ENCODE peak calls at places on chromosomes 13 and 19, in five cellular contexts. Q is CD8-positive, alpha-beta T cell; O is cardiac muscle cell; N is endodermal cell; G is IMR-90. V is an unnamed sample.

GRCh38 chr19:18666784-18667183 is 16.7 kb upstream of the CRTC1 start:
- DNase-seq in Q (no peak), O (no peak), N (no peak), G (no peak), V (no peak)

GRCh38 chr19:10305139-10305806 is 4.3 kb downstream of the ZGLP1 start:
- DNase-seq in Q (no peak), O (no peak), N (no peak), G (peak; percentile 73), V (no peak)

GRCh38 chr19:1494115-1494815 is 3.3 kb downstream of the REEP6 start:
- DNase-seq in Q (no peak), O (no peak), N (no peak), G (no peak), V (no peak)

GRCh38 chr13:70795484-70795883 is 687.2 kb upstream of the KLHL1 start:
- DNase-seq in Q (no peak), O (no peak), N (no peak), G (no peak), V (no peak)

GRCh38 chr13:95660981-95661581 is 15.9 kb upstream of the DNAJC3 start:
- DNase-seq in Q (no peak), O (peak; percentile 74), N (no peak), G (peak; percentile 50), V (no peak)

GRCh38 chr13:47277774-47278173 is 380.9 kb upstream of the HTR2A start:
- DNase-seq in Q (no peak), O (no peak), N (no peak), G (peak; percentile 44), V (no peak)

GRCh38 chr19:30371157-30371845 is 883 bp upstream of the ZNF536 start:
- DNase-seq in Q (no peak), O (no peak), N (no peak), G (no peak), V (no peak)

GRCh38 chr13:22561581-22561980 is 619.2 kb upstream of the SGCG start:
- DNase-seq in Q (no peak), O (no peak), N (no peak), G (no peak), V (no peak)

GRCh38 chr13:32587014-32587773 is 942 bp downstream of the PDS5B start:
- DNase-seq in Q (peak; percentile 17), O (peak; percentile 78), N (peak; percentile 82), G (peak; percentile 62), V (no peak)

GRCh38 chr13:50581586-50582196 is 261.8 kb downstream of the DLEU7 start:
- DNase-seq in Q (no peak), O (no peak), N (no peak), G (no peak), V (no peak)

GRCh38 chr13:32142956-32143375 is 111.4 kb downstream of the FRY start:
- DNase-seq in Q (no peak), O (peak; percentile 26), N (peak; percentile 60), G (peak; percentile 52), V (peak; percentile 70)

GRCh38 chr19:2289714-2290435 is 7.9 kb upstream of the PEAK3 start:
- DNase-seq in Q (no peak), O (no peak), N (peak; percentile 70), G (no peak), V (no peak)

GRCh38 chr13:25977216-25977615 is 74.6 kb downstream of the SHISA2 start:
- DNase-seq in Q (no peak), O (peak; percentile 10), N (peak; percentile 93), G (no peak), V (no peak)

GRCh38 chr13:23992722-23993438 is 95.6 kb upstream of the C1QTNF9B start:
- DNase-seq in Q (no peak), O (no peak), N (peak; percentile 13), G (no peak), V (no peak)

GRCh38 chr19:43759515-43759914 is 4.8 kb upstream of the SMG9 start:
- DNase-seq in Q (no peak), O (no peak), N (peak; percentile 62), G (peak; percentile 55), V (peak; percentile 45)

GRCh38 chr13:74550039-74550438 is 415.8 kb upstream of the KLF12 start:
- DNase-seq in Q (no peak), O (no peak), N (no peak), G (no peak), V (no peak)

GRCh38 chr19:6065685-6066365 is 44.5 kb downstream of the RFX2 start:
- DNase-seq in Q (no peak), O (no peak), N (peak; percentile 78), G (peak; percentile 30), V (no peak)

GRCh38 chr13:112709825-112710783 is 20.3 kb downstream of the ATP11A start:
- DNase-seq in Q (no peak), O (no peak), N (no peak), G (peak; percentile 48), V (no peak)

GRCh38 chr19:50669319-50670101 is 20.3 kb downstream of the C19orf81 start:
- DNase-seq in Q (no peak), O (peak; percentile 51), N (peak; percentile 71), G (peak; percentile 15), V (no peak)

GRCh38 chr19:9914001-9914314 is 22.4 kb downstream of the OLFM2 start:
- DNase-seq in Q (no peak), O (no peak), N (peak; percentile 78), G (no peak), V (no peak)

GRCh38 chr13:94664889-94665288 is 47.5 kb downstream of the SOX21 start:
- DNase-seq in Q (no peak), O (no peak), N (no peak), G (no peak), V (no peak)

GRCh38 chr19:57317503-57317902 is 2.8 kb upstream of the ZNF543 start:
- DNase-seq in Q (no peak), O (no peak), N (peak; percentile 63), G (no peak), V (no peak)

DNA sequence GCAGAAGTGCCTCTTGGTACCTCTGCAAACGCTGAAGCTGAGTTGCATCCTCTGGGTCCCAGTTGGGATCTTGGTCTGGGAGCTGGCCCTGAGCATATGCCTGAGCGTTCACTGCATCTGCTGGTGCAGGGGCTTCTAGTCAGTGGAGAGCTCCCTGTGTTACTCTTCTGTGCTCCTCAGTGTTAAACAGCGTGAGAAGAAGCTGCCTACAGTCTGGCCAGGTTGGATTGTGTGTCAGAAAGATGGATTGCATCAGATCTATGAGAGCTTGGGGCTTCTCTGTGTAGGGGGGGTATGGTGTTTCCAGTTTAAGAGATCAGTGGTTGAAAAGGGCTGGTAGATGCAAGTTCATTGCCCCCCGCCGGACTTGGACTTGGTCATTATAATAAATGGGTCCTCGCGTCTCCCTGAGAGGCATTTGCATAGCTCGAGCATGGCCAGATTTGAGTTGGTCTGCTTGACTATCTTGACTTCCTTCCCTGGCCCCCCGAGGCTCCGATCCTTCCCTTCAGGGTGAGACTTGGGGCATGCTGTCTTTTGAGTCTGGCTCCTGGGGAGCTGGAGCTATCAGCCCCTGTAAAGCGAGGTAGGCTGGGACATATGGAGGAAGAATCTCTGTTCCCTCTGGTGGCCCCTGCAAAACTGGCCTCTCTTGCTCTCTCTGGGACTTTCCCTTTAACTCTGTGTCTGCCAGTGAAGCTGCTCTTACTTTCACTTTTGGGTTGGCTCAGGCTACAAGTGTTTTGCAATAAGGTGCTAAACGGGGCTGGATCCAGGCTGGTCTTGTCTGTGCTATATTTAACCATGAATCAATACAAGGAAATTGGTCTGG is 52.9 kb downstream of the OR10H4 start:
- DNase-seq in Q (no peak), O (no peak), N (no peak), G (peak; percentile 77), V (peak; percentile 14)
- H3K4me3 ChIP-seq in Q (peak overlapping the region; percentile 46), O (no peak overlapping the region), N (no peak overlapping the region), G (peak overlapping the region; percentile 31), V (peak overlapping the region; percentile 18)

DNA sequence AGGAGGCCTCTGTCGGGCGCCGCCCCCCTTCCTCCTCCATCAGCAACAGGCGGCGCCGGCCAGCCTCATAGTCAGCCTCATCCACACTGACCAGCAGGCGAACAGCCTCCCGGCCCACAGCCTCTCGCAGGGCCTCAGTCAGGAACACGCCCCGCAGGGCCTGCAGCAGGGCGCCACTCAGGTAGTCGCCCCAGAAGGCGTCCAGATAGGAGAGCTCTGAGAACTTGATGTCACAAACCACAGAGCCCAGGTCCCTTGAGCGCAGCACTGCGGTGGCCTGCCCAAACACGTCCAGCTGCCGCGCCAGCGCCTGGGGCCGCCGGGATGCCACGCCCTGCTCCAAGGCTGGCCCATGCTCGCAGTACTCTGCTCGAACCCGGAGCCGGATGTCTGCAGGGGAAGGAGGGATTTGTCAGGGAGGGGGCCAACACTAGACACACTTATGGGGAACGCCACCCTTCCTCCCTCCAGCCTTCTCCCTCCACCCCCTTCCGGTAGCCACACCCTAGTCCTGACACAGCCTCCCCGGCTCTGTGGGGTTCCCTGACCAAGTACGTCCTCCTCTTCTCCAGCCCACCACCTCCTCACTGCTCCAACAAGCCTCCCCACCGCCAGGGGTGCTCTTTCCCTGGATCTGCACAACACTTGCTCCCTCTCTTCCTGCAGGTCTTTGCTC is 17.9 kb downstream of the DEDD2 start:
- DNase-seq in Q (no peak), O (no peak), N (peak; percentile 86), G (no peak), V (no peak)
- TF ChIP-seq CTCF in Q (peak; percentile 29), O (no peak), N (no peak), G (no peak), V (no peak)

GRCh38 chr13:80413611-80414010 is 72.7 kb upstream of the SPRY2 start:
- DNase-seq in Q (no peak), O (no peak), N (no peak), G (no peak), V (no peak)

DNA sequence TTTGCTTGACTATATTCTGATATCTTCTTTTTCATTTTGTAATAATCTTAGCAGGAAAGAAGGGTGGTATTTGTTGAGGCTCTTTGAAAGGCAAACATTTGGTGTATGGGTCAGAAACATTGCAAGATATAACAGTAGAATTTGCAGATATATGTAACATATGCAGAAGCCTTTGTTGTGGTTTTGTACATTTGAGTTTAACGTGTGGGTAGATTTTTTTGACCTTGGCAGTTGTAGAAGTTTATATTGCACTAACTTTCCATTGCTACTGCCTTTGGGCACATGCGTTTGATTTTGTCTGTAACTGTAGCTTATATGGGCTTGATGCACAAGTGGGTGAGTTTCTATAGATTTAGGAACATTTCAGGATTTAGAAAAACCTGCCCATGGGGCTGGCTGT is 78.5 kb upstream of the SPRY2 start:
- DNase-seq in Q (no peak), O (no peak), N (no peak), G (no peak), V (no peak)
- H3K4me3 ChIP-seq in Q (no peak overlapping the region), O (no peak overlapping the region), N (no peak overlapping the region), G (no peak overlapping the region), V (no peak overlapping the region)

DNA sequence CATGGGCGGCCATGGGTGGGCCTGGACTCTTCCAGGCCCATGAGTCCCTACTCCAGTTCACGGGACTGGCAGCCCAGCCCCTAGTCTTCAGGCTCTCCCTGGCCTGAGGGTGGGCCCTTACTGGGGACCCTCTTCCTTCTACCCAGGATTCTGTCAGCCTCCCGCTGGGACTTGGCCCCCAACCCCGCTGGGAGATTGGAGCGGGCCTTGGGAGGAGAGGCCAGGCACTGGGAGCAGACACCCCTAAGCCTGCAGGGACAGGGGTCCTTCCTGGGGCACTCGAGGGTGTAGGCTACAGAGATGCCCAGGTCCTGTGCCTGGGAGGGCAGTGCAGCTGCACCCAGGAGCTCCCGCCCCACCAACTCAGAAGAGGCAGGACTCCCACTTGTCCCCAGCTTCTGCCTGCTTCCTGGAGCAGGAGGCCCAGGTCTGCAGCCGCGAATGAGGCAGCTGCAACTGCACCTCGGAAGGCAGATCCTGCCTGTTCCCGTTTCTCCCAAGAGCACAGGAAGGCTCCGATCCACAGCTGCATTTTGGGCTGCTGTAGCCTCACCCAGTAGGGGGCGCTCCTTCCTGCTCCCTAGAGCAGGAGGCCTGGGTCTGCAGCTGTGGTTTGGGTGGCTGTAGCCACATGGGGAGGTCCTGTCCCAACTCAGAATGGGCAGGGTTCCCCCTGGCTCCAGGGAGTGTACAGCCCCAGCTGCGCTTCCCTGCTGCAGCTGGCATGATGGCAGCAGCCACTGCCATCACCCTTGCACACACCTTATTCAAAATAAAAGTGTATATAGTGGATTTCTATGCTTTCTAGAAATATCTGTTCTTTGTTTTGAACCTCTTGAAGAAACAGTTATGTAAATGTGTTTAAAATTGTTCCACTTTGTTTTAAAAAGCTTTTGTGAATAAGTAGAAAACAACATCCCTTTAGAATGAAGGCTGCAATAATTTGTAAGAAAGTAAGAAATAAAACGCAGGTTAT is 46.8 kb downstream of the TEX26 start:
- DNase-seq in Q (no peak), O (peak; percentile 76), N (peak; percentile 96), G (no peak), V (no peak)
- TF ChIP-seq CTCF in Q (no peak), O (peak; percentile 71), N (peak; percentile 98), G (peak; percentile 21), V (peak; percentile 70)

V was measured in HFF-Myc.